ENCODE peak calls at places on chromosome 21, in eight cellular contexts. B, T, Z, G, V, E, M and P are unnamed samples.

GRCh38 chr21:41369915-41370839 is 8.3 kb downstream of the MX2 start:
- DNase-seq in B (no peak), Z (peak), M (no peak), G (no peak), E (no peak), V (peak), T (no peak), P (no peak)

GRCh38 chr21:45303111-45303615 is 15.5 kb upstream of the POFUT2 start:
- DNase-seq in T (no peak), G (no peak), B (no peak), V (peak), Z (peak), E (no peak), M (no peak), P (no peak)

GRCh38 chr21:41611966-41612606 is 104.1 kb upstream of the TMPRSS2 start:
- DNase-seq in E (no peak), T (no peak), M (no peak), Z (no peak), B (no peak), V (peak), G (no peak), P (peak)

GRCh38 chr21:35128526-35128925 is 79.4 kb upstream of the RUNX1 start:
- DNase-seq in E (no peak), Z (no peak), G (no peak), M (no peak), B (no peak), T (no peak), V (no peak), P (no peak)

GRCh38 chr21:45078877-45079281 is 4.5 kb downstream of the ADARB1 start:
- DNase-seq in Z (no peak), T (peak), G (no peak), B (peak), M (no peak), E (peak), V (no peak), P (peak)

GRCh38 chr21:31425158-31425557 is 81.1 kb upstream of the TIAM1 start:
- DNase-seq in Z (no peak), M (no peak), T (no peak), B (no peak), V (no peak), G (no peak), E (no peak), P (no peak)

GRCh38 chr21:38905328-38905727 is 99.6 kb downstream of the ETS2 start:
- DNase-seq in G (no peak), M (no peak), E (no peak), Z (no peak), V (no peak), T (no peak), B (no peak), P (no peak)

GRCh38 chr21:41877901-41878830 is 978 bp downstream of the PRDM15 start:
- DNase-seq in Z (no peak), B (no peak), E (no peak), G (peak), M (no peak), T (peak), V (no peak), P (peak)

GRCh38 chr21:45220714-45221113 is 67.0 kb downstream of the POFUT2 start:
- DNase-seq in E (no peak), T (no peak), Z (no peak), M (no peak), B (no peak), G (no peak), V (no peak), P (no peak)

GRCh38 chr21:39050839-39051560 is 132.3 kb downstream of the PSMG1 start:
- DNase-seq in B (no peak), T (no peak), E (no peak), V (no peak), G (no peak), Z (no peak), M (no peak), P (no peak)

GRCh38 chr21:34129039-34129891 is 55.9 kb downstream of the MRPS6 start:
- DNase-seq in G (peak), Z (peak), M (peak), V (no peak), B (peak), T (peak), E (peak), P (peak)

GRCh38 chr21:36100971-36101641 is 31.3 kb downstream of the CBR1 start:
- DNase-seq in Z (no peak), V (no peak), B (no peak), T (no peak), M (no peak), G (no peak), E (no peak), P (no peak)

GRCh38 chr21:43207043-43207315 is 38.2 kb downstream of the CRYAA start:
- DNase-seq in V (no peak), E (no peak), M (no peak), T (no peak), Z (peak), B (no peak), G (no peak), P (no peak)

GRCh38 chr21:45316871-45317400 is 29.2 kb upstream of the POFUT2 start:
- DNase-seq in G (no peak), E (no peak), B (no peak), T (no peak), M (no peak), Z (peak), V (peak), P (no peak)

GRCh38 chr21:39518845-39519205 is 67.1 kb downstream of the SH3BGR start:
- DNase-seq in T (no peak), M (no peak), B (peak), Z (no peak), G (no peak), E (no peak), V (no peak), P (no peak)

GRCh38 chr21:14453339-14453738 is 70.4 kb upstream of the HSPA13 start:
- DNase-seq in Z (no peak), T (no peak), G (no peak), V (no peak), M (no peak), E (no peak), B (no peak), P (no peak)

GRCh38 chr21:42374457-42374856 is 8.1 kb upstream of the TFF1 start:
- DNase-seq in T (no peak), M (no peak), B (no peak), G (no peak), V (no peak), E (no peak), Z (no peak), P (no peak)

GRCh38 chr21:17784604-17785402 is 34.4 kb downstream of the C21orf91 start:
- DNase-seq in Z (no peak), M (no peak), B (no peak), V (no peak), T (peak), G (no peak), E (no peak), P (peak)

GRCh38 chr21:45471229-45472052 is 66.5 kb downstream of the COL18A1 start:
- DNase-seq in G (peak), M (no peak), Z (peak), B (peak), E (no peak), V (no peak), T (peak), P (peak)

GRCh38 chr21:15826147-15826780 is 96.5 kb downstream of the USP25 start:
- DNase-seq in V (no peak), Z (no peak), M (no peak), G (peak), B (no peak), E (no peak), T (peak), P (peak)

GRCh38 chr21:40146201-40146890 is 279.1 kb downstream of the PCP4 start:
- DNase-seq in B (no peak), Z (no peak), G (no peak), T (no peak), V (no peak), E (no peak), M (no peak), P (no peak)

GRCh38 chr21:37093977-37094376 is 20.9 kb downstream of the TTC3 start:
- DNase-seq in T (no peak), M (no peak), Z (no peak), E (no peak), G (no peak), B (no peak), V (no peak), P (no peak)

GRCh38 chr21:42047821-42048613 is 23.1 kb upstream of the UMODL1 start:
- DNase-seq in G (peak), B (peak), Z (no peak), M (no peak), E (no peak), T (peak), V (no peak), P (peak)

GRCh38 chr21:32411366-32412161 is 942 bp upstream of the EVA1C start:
- DNase-seq in G (peak), M (no peak), T (peak), E (no peak), B (no peak), Z (peak), V (peak), P (peak)

GRCh38 chr21:41507521-41508414 is at the start of gene TMPRSS2:
- DNase-seq in B (no peak), Z (no peak), V (no peak), M (no peak), T (no peak), E (no peak), G (no peak), P (peak)

GRCh38 chr21:42269382-42269781 is 45.8 kb downstream of the TFF3 start:
- DNase-seq in E (no peak), T (no peak), Z (no peak), M (no peak), B (no peak), V (no peak), G (no peak), P (no peak)

GRCh38 chr21:42209801-42210479 is 9.0 kb upstream of the ABCG1 start:
- DNase-seq in B (no peak), G (no peak), V (no peak), M (no peak), Z (peak), T (no peak), E (no peak), P (peak)

GRCh38 chr21:43739648-43740435 is 20.9 kb downstream of the PDXK start:
- DNase-seq in T (no peak), M (no peak), B (no peak), Z (no peak), G (no peak), E (no peak), V (no peak), P (no peak)

GRCh38 chr21:32886339-32886738 is 114.8 kb upstream of the PAXBP1 start:
- DNase-seq in T (no peak), V (no peak), E (no peak), M (no peak), B (no peak), G (no peak), Z (no peak), P (peak)

GRCh38 chr21:42626171-42626570 is 27.2 kb upstream of the PDE9A start:
- DNase-seq in T (no peak), M (no peak), B (no peak), Z (no peak), E (no peak), V (peak), G (no peak), P (no peak)

GRCh38 chr21:39562791-39563770 is 49.7 kb upstream of the B3GALT5 start:
- DNase-seq in V (no peak), Z (no peak), E (no peak), M (no peak), T (no peak), G (no peak), B (no peak), P (no peak)